ENCODE peak calls at places on chromosomes 6 and 20, in four cellular contexts. U is cardiac muscle cell, P is PC-9, C is fibroblast of mammary gland. I is an unnamed sample.

GRCh38 chr20:25864986-25865714 is 168.5 kb upstream of the ZNF337 start:
- DNase-seq in P (no peak), U (no peak), C (no peak), I (no peak)

GRCh38 chr20:21704408-21705385 is 767 bp upstream of the PAX1 start:
- DNase-seq in P (no peak), C (no peak), U (no peak), I (no peak)

GRCh38 chr6:30463651-30464618 is 25.4 kb upstream of the HLA-E start:
- DNase-seq in C (peak; percentile 37), U (no peak), P (no peak), I (peak; percentile 73)

GRCh38 chr6:151242420-151242841 is 2.7 kb downstream of the AKAP12 start:
- DNase-seq in U (no peak), P (no peak), C (peak; percentile 26), I (no peak)

GRCh38 chr20:5482791-5483190 is 166.0 kb upstream of the PROKR2 start:
- DNase-seq in C (peak; percentile 63), P (no peak), U (no peak), I (no peak)

GRCh38 chr20:24662756-24663399 is 193.4 kb downstream of the SYNDIG1 start:
- DNase-seq in C (peak; percentile 54), U (no peak), P (no peak), I (no peak)

GRCh38 chr20:47501117-47501482 is 587 bp upstream of the NCOA3 start:
- DNase-seq in P (no peak), U (no peak), C (no peak), I (no peak)

GRCh38 chr6:165218816-165219215 is 90.6 kb downstream of the C6orf118 start:
- DNase-seq in U (no peak), P (no peak), C (peak; percentile 86), I (no peak)

GRCh38 chr6:79734374-79734773 is 103.2 kb downstream of the SH3BGRL2 start:
- DNase-seq in P (no peak), C (no peak), U (no peak), I (no peak)

GRCh38 chr20:22341508-22341907 is 242.9 kb downstream of the FOXA2 start:
- DNase-seq in P (peak; percentile 61), U (no peak), C (peak; percentile 34), I (no peak)

GRCh38 chr6:69792292-69792691 is 4.5 kb downstream of the LMBRD1 start:
- DNase-seq in P (no peak), C (no peak), U (no peak), I (no peak)

GRCh38 chr6:17490724-17491123 is 97.3 kb downstream of the CAP2 start:
- DNase-seq in U (no peak), C (no peak), P (no peak), I (peak; percentile 24)

GRCh38 chr6:18264338-18265098 is at the start of gene DEK:
- DNase-seq in P (peak; percentile 56), C (peak; percentile 76), U (peak; percentile 93), I (peak; percentile 71)

GRCh38 chr6:14638932-14639875 is 521.6 kb downstream of the CD83 start:
- DNase-seq in C (peak; percentile 65), P (no peak), U (no peak), I (no peak)

GRCh38 chr6:12336121-12336971 is 46.2 kb downstream of the EDN1 start:
- DNase-seq in C (no peak), P (peak; percentile 63), U (no peak), I (no peak)

GRCh38 chr6:37049735-37049989 is 44.2 kb downstream of the FGD2 start:
- DNase-seq in P (no peak), C (no peak), U (no peak), I (no peak)
- H3K4me3 ChIP-seq in P (no peak overlapping the region), C (no peak overlapping the region), U (no peak overlapping the region), I (no peak overlapping the region)

DNA sequence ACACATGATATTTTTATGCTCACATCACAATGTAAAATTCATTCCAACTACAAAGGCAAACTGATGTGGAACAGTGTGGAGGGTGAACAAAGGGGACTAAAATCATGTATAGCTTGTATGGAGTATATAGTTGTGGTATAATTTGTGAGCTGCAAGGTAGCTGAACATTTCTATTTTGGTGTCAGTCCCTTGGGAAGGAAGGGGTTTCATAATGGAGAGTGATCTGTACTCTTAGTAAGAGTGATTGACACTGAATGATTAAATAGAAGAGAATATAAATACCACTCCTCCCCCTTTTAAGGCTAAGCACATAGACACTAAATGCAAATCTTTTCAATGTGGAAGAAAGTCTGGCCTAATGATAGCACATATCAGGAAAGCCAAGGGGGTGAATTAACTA is 104.6 kb downstream of the POPDC3 start:
- DNase-seq in U (no peak), P (no peak), C (no peak), I (no peak)
- H3K4me3 ChIP-seq in U (no peak overlapping the region), P (no peak overlapping the region), C (no peak overlapping the region), I (no peak overlapping the region)

GRCh38 chr20:19998990-19999705 is 18.0 kb upstream of the NAA20 start:
- DNase-seq in P (no peak), C (no peak), U (no peak), I (no peak)

GRCh38 chr20:20003088-20003954 is 13.8 kb upstream of the NAA20 start:
- DNase-seq in U (no peak), C (peak; percentile 75), P (no peak), I (no peak)

GRCh38 chr20:20000223-20000968 is 16.8 kb upstream of the NAA20 start:
- DNase-seq in U (no peak), P (no peak), C (no peak), I (no peak)

GRCh38 chr20:20005381-20005780 is 11.8 kb upstream of the NAA20 start:
- DNase-seq in P (no peak), U (no peak), C (no peak), I (no peak)

DNA sequence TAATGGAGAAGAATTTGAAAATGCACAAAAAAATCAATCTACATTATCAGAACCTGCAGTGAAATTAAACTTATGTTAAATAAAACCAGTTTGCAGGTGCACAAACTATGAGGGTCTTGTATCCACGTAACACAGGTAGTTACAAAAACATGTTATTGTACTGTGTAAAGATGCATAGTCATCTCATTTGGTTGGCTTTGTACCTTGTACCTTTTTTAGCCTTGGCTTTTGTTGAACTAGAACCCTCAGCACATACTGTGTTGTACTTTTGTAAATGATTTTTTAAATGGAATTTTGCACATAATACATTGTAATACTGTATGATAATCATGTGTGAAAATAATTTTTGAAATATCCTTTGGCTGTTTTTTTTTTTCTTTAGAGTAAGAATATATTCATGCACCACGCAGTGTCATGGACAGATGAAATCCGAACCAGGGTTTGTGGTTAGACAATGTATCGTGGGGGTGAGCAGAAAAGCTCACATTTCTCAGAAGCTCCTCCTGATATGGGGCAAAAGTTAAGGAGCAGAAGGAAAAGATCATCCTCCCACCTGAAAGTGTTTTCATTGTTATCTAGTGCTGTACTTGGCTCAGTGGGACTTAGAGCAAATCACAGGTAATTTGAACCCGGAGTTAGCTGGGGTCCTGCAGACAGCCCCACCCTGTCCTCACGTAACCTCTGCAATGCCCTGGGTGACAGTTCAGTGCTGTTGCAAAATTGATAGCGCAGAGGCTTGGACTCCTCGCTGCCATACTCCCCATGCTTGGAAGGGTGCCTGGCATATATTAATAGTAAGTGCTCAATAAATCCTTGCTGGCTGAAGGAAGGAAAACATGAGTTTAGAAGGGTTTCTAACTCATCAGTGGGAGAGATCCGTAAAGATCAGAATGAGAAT is 14.8 kb upstream of the NAA20 start:
- DNase-seq in U (no peak), P (no peak), C (peak; percentile 70), I (no peak)
- H3K4me3 ChIP-seq in U (no peak overlapping the region), P (no peak overlapping the region), C (no peak overlapping the region), I (no peak overlapping the region)

GRCh38 chr6:87730310-87730709 is 28.3 kb upstream of the AKIRIN2 start:
- DNase-seq in U (no peak), P (no peak), C (peak; percentile 10), I (no peak)

GRCh38 chr6:87731080-87731479 is 29.0 kb upstream of the AKIRIN2 start:
- DNase-seq in U (no peak), C (no peak), P (no peak), I (no peak)

GRCh38 chr6:87728706-87729105 is 26.7 kb upstream of the AKIRIN2 start:
- DNase-seq in C (no peak), U (no peak), P (no peak), I (no peak)

GRCh38 chr6:87736809-87737540 is 34.9 kb upstream of the AKIRIN2 start:
- DNase-seq in C (no peak), U (no peak), P (no peak), I (no peak)

DNA sequence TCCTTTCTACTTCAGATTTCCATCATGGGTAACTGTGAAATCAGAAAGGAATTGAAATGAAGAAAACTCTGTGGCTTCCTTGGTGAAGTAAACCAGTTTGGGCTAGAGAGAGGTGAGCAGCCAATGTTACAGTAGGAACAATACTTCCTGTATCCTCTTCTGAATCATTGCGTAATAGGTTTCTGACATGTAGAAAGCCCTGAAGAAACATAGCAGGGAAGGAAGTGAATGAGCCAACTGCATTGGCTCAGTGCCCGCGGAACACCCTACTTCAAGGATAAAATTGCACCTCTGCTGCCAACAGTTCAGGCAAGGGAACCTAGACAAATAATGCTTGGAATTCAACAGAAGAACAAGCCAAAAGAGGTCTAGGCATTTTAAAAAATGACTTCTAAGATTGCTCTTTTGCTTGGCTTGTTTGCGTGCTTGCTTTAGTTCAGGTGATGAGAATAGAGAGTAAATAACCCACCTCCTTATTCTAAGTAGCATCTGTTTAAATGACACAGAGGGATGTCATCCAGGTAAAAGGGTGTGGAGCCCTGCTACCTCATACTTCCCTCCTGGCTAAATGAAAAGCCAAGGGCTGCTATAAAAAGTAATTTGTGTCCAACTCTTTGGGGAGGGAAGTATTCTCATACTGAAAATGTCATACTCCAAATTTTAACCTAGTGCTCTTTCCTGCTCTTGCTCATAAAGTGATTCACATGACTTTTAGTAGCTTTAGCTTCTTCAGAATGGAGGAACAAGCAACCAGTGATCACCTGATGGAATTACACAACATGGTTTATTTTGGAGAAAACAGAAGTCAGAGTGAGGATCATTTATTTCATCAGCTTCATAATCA is 30.0 kb upstream of the AKIRIN2 start:
- DNase-seq in U (no peak), C (peak; percentile 94), P (peak; percentile 94), I (peak; percentile 71)
- H3K4me3 ChIP-seq in U (no peak overlapping the region), C (no peak overlapping the region), P (peak overlapping the region; percentile 42), I (no peak overlapping the region)

I was measured in Jurkat, Clone E6-1.